ENCODE peak calls at places on chromosome 15, in four cellular contexts. One of them, this sample, is unnamed.

GRCh38 chr15:63292771-63293170 is 15.4 kb downstream of the APH1B start:
- DNase-seq in NCI-H345: no peak
- DNase-seq in GM23248: peak; percentile 47
- DNase-seq in transverse colon: no peak
- DNase-seq in this sample: no peak

GRCh38 chr15:91032919-91033803 is 10.8 kb upstream of the VPS33B start:
- DNase-seq in NCI-H345: peak; percentile 39
- DNase-seq in GM23248: peak; percentile 61
- DNase-seq in transverse colon: peak; percentile 88
- DNase-seq in this sample: peak; percentile 87

GRCh38 chr15:101091080-101092017 is 160.5 kb downstream of the CHSY1 start:
- DNase-seq in transverse colon: no peak
- DNase-seq in NCI-H345: no peak
- DNase-seq in GM23248: peak; percentile 79
- DNase-seq in this sample: no peak

GRCh38 chr15:84684092-84684491 is 26.1 kb upstream of the NMB start:
- DNase-seq in transverse colon: no peak
- DNase-seq in GM23248: no peak
- DNase-seq in NCI-H345: no peak
- DNase-seq in this sample: no peak

GRCh38 chr15:95609096-95609495 is 721.4 kb upstream of the NR2F2 start:
- DNase-seq in transverse colon: no peak
- DNase-seq in GM23248: peak; percentile 44
- DNase-seq in NCI-H345: no peak
- DNase-seq in this sample: no peak

GRCh38 chr15:97196066-97197027 is 764.2 kb upstream of the ARRDC4 start:
- DNase-seq in GM23248: no peak
- DNase-seq in NCI-H345: no peak
- DNase-seq in transverse colon: no peak
- DNase-seq in this sample: no peak

GRCh38 chr15:76206325-76206976 is 104.8 kb downstream of the ETFA start:
- DNase-seq in GM23248: no peak
- DNase-seq in NCI-H345: peak; percentile 93
- DNase-seq in transverse colon: peak; percentile 62
- DNase-seq in this sample: no peak

GRCh38 chr15:69081310-69082004 is 67.0 kb downstream of the NOX5 start:
- DNase-seq in GM23248: peak; percentile 53
- DNase-seq in NCI-H345: no peak
- DNase-seq in transverse colon: no peak
- DNase-seq in this sample: no peak

GRCh38 chr15:91385301-91385700 is 285.2 kb downstream of the SV2B start:
- DNase-seq in transverse colon: no peak
- DNase-seq in GM23248: peak; percentile 1
- DNase-seq in NCI-H345: no peak
- DNase-seq in this sample: no peak

GRCh38 chr15:36810656-36811449 is 231.4 kb downstream of the CDIN1 start:
- DNase-seq in NCI-H345: no peak
- DNase-seq in GM23248: no peak
- DNase-seq in transverse colon: no peak
- DNase-seq in this sample: no peak

GRCh38 chr15:23416349-23417276 is 30.4 kb downstream of the GOLGA6L2 start:
- DNase-seq in transverse colon: peak; percentile 62
- DNase-seq in NCI-H345: no peak
- DNase-seq in GM23248: no peak
- DNase-seq in this sample: no peak

GRCh38 chr15:72153269-72153668 is 35.1 kb downstream of the SENP8 start:
- DNase-seq in GM23248: no peak
- DNase-seq in NCI-H345: peak; percentile 27
- DNase-seq in transverse colon: no peak
- DNase-seq in this sample: no peak

GRCh38 chr15:61196711-61197110 is 32.4 kb downstream of the RORA start:
- DNase-seq in GM23248: no peak
- DNase-seq in transverse colon: no peak
- DNase-seq in NCI-H345: no peak
- DNase-seq in this sample: no peak

GRCh38 chr15:93143186-93143585 is 54.2 kb upstream of the RGMA start:
- DNase-seq in transverse colon: no peak
- DNase-seq in GM23248: no peak
- DNase-seq in NCI-H345: no peak
- DNase-seq in this sample: no peak

GRCh38 chr15:56739964-56740640 is 6.8 kb upstream of the ZNF280D start:
- DNase-seq in transverse colon: no peak
- DNase-seq in NCI-H345: no peak
- DNase-seq in GM23248: no peak
- DNase-seq in this sample: no peak

GRCh38 chr15:60191015-60191414 is 186.9 kb downstream of the FOXB1 start:
- DNase-seq in transverse colon: no peak
- DNase-seq in NCI-H345: no peak
- DNase-seq in GM23248: no peak
- DNase-seq in this sample: no peak

GRCh38 chr15:60936186-60936585 is 292.9 kb downstream of the RORA start:
- DNase-seq in NCI-H345: no peak
- DNase-seq in GM23248: no peak
- DNase-seq in transverse colon: no peak
- DNase-seq in this sample: no peak

This sample was measured in iPS DF 6.9.